ENCODE peak calls at places on chromosomes 13 and 19, in five cellular contexts. F is mesendoderm; S is stimulated activated CD8-positive, alpha-beta memory T cell treated with anti-CD3 and anti-CD28 coated beads, Interleukin-2, amount 100 ng/mL, for 1 hour; E is kidney glomerular epithelial cell; I is activated CD4-positive, alpha-beta T cell treated with anti-CD3 and anti-CD28 coated beads for 24 hours. B is an unnamed sample.

GRCh38 chr19:52226652-52227051 is 36.8 kb downstream of the PPP2R1A start:
- DNase-seq in I (no peak), E (no peak), F (no peak), S (no peak), B (no peak)

GRCh38 chr13:113538689-113539058 is 45.9 kb upstream of the TFDP1 start:
- DNase-seq in E (no peak), I (no peak), F (no peak), S (no peak), B (no peak)

GRCh38 chr13:106917024-106917491 is 349.1 kb upstream of the ARGLU1 start:
- DNase-seq in E (no peak), S (no peak), I (no peak), F (no peak), B (peak; percentile 4)

GRCh38 chr13:102799544-102800144 is 725 bp downstream of the BIVM start:
- DNase-seq in I (no peak), S (no peak), E (no peak), F (peak; percentile 25), B (peak; percentile 8)

GRCh38 chr19:50519006-50519575 is 5.4 kb upstream of the ASPDH start:
- DNase-seq in E (no peak), I (no peak), F (no peak), S (no peak), B (no peak)

GRCh38 chr13:111283991-111284390 is 36.5 kb upstream of the TEX29 start:
- DNase-seq in I (no peak), F (no peak), S (no peak), E (no peak), B (no peak)

GRCh38 chr13:24234200-24234915 is 73.8 kb downstream of the SPATA13 start:
- DNase-seq in E (no peak), I (no peak), F (no peak), S (no peak), B (no peak)

GRCh38 chr19:58554494-58555368 is at the start of gene CHMP2A:
- DNase-seq in E (no peak), S (peak; percentile 98), F (peak; percentile 98), I (peak; percentile 96), B (peak; percentile 99)

B was measured in GM12865.